ENCODE peak calls at places on chromosomes 12 and 14, in nine cellular contexts. P is HCT116, Z is OCI-LY7, Q is neural progenitor cell, L is MM.1S, J is PC-3, S is GM23248, D is GM23338, F is SK-N-SH. M is an unnamed sample.

GRCh38 chr14:80770114-80770917 is 171.2 kb downstream of the CEP128 start:
- DNase-seq in P (no peak), Q (no peak), F (no peak), D (no peak), L (no peak), Z (no peak), S (peak; percentile 36), J (no peak), M (no peak)

GRCh38 chr12:90036641-90037040 is 328.0 kb upstream of the ATP2B1 start:
- DNase-seq in P (no peak), F (no peak), Z (no peak), D (no peak), Q (no peak), S (peak; percentile 78), J (peak; percentile 81), L (no peak), M (no peak)

GRCh38 chr12:132622437-132623071 is 4.0 kb downstream of the P2RX2 start:
- DNase-seq in J (peak; percentile 49), D (no peak), Q (no peak), S (peak; percentile 90), F (no peak), P (no peak), Z (peak; percentile 39), L (no peak), M (no peak)

GRCh38 chr12:114272071-114272470 is 133.9 kb downstream of the TBX5 start:
- DNase-seq in P (no peak), Q (no peak), L (no peak), Z (no peak), S (peak; percentile 68), D (peak; percentile 24), F (no peak), J (no peak), M (no peak)

GRCh38 chr12:56206373-56207166 is 15.2 kb downstream of the RNF41 start:
- DNase-seq in Z (peak; percentile 66), J (peak; percentile 64), F (peak; percentile 67), D (peak; percentile 90), P (no peak), S (peak; percentile 75), L (peak; percentile 46), Q (peak; percentile 69), M (peak; percentile 68)

GRCh38 chr12:50411051-50411660 is 10.5 kb downstream of the LARP4 start:
- DNase-seq in L (no peak), S (no peak), F (no peak), P (no peak), J (no peak), D (no peak), Z (no peak), Q (no peak), M (no peak)

GRCh38 chr12:29160230-29160629 is 11.2 kb downstream of the FAR2 start:
- DNase-seq in D (no peak), P (no peak), Q (no peak), L (no peak), Z (no peak), J (no peak), S (no peak), F (no peak), M (no peak)

GRCh38 chr12:47080725-47081502 is 1.2 kb upstream of the AMIGO2 start:
- DNase-seq in F (no peak), L (no peak), S (peak; percentile 77), J (peak; percentile 75), Q (peak; percentile 51), Z (no peak), P (no peak), D (peak; percentile 53), M (peak; percentile 56)

GRCh38 chr12:2179953-2180736 is 127.4 kb downstream of the CACNA1C start:
- DNase-seq in Q (no peak), Z (no peak), F (no peak), J (peak; percentile 76), D (no peak), S (peak; percentile 99), P (peak; percentile 29), L (no peak), M (peak; percentile 59)

GRCh38 chr14:94056579-94057308 is 24.3 kb downstream of the DDX24 start:
- DNase-seq in P (no peak), Z (no peak), J (no peak), D (no peak), L (peak; percentile 62), Q (no peak), S (peak; percentile 16), F (no peak), M (no peak)

GRCh38 chr14:89136587-89136986 is 280.4 kb downstream of the FOXN3 start:
- DNase-seq in J (no peak), Z (no peak), Q (no peak), S (no peak), D (no peak), F (no peak), L (no peak), P (no peak), M (no peak)

GRCh38 chr14:20801726-20802125 is 918 bp downstream of the RNASE1 start:
- DNase-seq in J (no peak), P (no peak), L (no peak), S (no peak), F (no peak), D (no peak), Q (no peak), Z (no peak), M (no peak)

DNA sequence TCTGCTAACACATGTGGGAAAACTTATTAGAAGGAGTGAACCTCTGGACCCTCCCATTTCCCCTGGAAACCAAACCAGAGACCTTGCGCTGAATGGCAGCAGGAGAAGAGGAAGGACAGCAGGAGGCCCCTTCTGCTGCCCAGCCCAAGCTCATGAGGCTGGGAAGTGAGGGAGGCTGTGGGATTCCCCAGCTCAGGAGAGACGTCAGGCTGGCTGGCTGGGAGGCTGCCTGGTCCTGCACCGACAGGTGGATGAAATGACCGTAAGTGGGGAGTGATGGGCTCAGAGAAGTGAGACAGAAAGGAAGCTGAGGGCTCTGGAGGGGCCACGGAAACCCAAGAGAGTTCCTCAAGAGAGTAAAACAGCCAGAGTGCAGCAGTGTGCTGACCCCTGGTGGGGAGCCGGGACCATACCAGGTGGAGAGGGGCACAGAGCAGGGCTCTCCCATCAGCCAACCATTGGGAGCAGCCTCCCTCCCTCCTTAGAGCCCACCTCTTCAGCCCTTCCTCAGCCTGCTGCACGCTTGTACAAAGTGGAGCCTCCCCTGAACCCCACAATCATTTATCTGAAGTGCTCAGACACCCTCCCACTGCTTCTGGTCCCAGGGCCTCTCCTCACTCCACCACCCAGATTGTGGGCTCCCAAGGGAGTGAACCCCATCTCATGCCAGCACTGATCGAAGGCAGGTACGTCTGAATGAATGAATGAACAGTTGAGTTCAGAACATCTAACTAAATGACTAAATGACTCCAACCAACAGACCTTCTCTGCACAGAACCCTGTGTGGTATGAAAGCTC is 14.0 kb downstream of the TAMALIN start:
- DNase-seq in Z (peak; percentile 79), J (peak; percentile 44), S (peak; percentile 62), D (peak; percentile 91), L (peak; percentile 27), F (peak; percentile 88), P (no peak), Q (peak; percentile 85), M (peak; percentile 80)
- TF ChIP-seq EZH2phosphoT487 in Z (no peak), J (no peak), S (no peak), D (no peak), L (no peak), F (no peak), P (no peak), Q (no peak), M (no peak)

GRCh38 chr14:23864252-23864651 is 89.3 kb upstream of the DHRS4 start:
- DNase-seq in L (no peak), Z (no peak), D (no peak), J (no peak), Q (no peak), P (no peak), F (no peak), S (no peak), M (no peak)
- H3K4me3 ChIP-seq in L (no peak overlapping the region), Z (no peak overlapping the region), D (no peak overlapping the region), J (no peak overlapping the region), Q (no peak overlapping the region), P (no peak overlapping the region), F (no peak overlapping the region), S (no peak overlapping the region), M (no peak overlapping the region)

GRCh38 chr12:12716845-12717585 is at the start of gene CDKN1B:
- DNase-seq in L (peak; percentile 89), Q (peak; percentile 94), F (peak; percentile 94), J (peak; percentile 91), Z (peak; percentile 89), S (peak; percentile 97), P (peak; percentile 65), D (peak; percentile 90), M (peak; percentile 96)
- H2AFZ ChIP-seq in L (no peak within 1 kb of the TSS), Q (peak within 1 kb of the TSS; percentile 87), F (peak within 1 kb of the TSS; percentile 69), J (peak within 1 kb of the TSS; percentile 66), Z (peak within 1 kb of the TSS; percentile 26), S (peak within 1 kb of the TSS; percentile 94), P (no peak within 1 kb of the TSS), D (peak within 1 kb of the TSS; percentile 98), M (peak within 1 kb of the TSS; percentile 48)

GRCh38 chr12:10896854-10897253 is 12.5 kb downstream of the TAS2R13 start:
- DNase-seq in Z (no peak), J (no peak), Q (no peak), P (no peak), F (no peak), L (no peak), S (no peak), D (no peak), M (no peak)
- TF ChIP-seq EZH2phosphoT487 in Z (no peak), J (no peak), Q (no peak), P (no peak), F (no peak), L (no peak), S (no peak), D (no peak), M (no peak)

DNA sequence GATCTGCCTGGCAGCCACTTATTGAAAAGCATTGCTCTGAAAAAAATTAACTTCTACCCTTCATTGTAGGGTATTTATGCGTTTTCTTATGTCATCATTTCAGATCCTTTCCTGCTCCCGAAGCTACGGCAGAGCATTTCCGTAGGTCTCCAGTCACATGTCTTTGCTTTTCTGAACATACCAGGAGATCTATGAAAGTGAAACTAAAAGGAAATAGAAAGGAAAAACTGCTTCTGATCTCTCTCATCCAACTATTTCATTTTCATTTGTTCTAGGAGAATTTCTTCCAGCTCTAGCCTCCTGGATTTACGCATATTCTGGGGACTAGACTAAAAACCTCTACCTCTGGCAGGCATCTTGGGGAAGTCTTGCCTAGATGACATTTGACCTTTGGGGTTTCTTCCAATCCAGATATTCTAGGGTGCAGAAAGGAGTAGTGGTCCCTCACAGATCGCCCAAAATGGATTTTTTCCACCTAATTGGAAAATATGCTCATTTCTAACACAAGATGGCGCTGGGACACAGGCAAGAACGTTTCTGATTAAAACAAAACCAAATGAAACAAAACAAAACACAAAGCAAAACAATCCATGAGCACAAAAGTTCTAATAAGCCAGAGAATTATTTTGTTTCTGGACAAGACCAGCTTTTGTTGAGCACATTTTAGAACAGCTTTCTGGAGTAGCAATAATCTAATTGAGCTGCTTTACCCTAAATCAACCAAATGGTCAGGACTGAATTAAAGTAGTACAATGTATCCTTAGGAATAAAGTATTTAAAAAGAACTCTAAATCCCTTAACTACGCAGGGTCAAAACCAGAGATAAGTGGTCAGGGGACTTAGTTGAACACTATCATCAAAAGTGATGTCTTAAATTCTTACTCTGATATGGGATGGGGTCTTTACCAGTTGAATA is 12.2 kb upstream of the PARP11 start:
- DNase-seq in S (peak; percentile 73), P (peak; percentile 8), Q (peak; percentile 70), J (peak; percentile 40), L (peak; percentile 65), Z (peak; percentile 47), F (peak; percentile 30), D (peak; percentile 75), M (peak; percentile 63)
- H3K4me3 ChIP-seq in S (peak overlapping the region; percentile 87), P (no peak overlapping the region), Q (no peak overlapping the region), J (no peak overlapping the region), L (no peak overlapping the region), Z (no peak overlapping the region), F (peak overlapping the region; percentile 2), D (no peak overlapping the region), M (no peak overlapping the region)